ENCODE peak calls at places on chromosome 3, in seven cellular contexts. Q is mammary epithelial cell, Y is endothelial cell of umbilical vein, E is cardiac muscle cell, K is stomach, A is suprapubic skin, P is B cell. U is an unnamed sample.

GRCh38 chr3:133885241-133885711 is 10.4 kb downstream of the RAB6B start:
- DNase-seq in Q (no peak), Y (no peak), E (no peak), K (no peak), A (no peak), P (no peak), U (no peak)

GRCh38 chr3:172142074-172143059 is 103.0 kb downstream of the FNDC3B start:
- DNase-seq in Q (peak), Y (peak), E (peak), K (no peak), A (no peak), P (peak), U (no peak)

GRCh38 chr3:146308682-146309081 is 57.8 kb upstream of the PLSCR4 start:
- DNase-seq in Q (no peak), Y (peak), E (peak), K (no peak), A (no peak), P (no peak), U (no peak)

GRCh38 chr3:146655333-146655996 is 50.3 kb upstream of the PLSCR5 start:
- DNase-seq in Q (no peak), Y (peak), E (no peak), K (no peak), A (no peak), P (no peak), U (no peak)

GRCh38 chr3:11543948-11544387 is 99.7 kb downstream of the VGLL4 start:
- DNase-seq in Q (no peak), Y (no peak), E (no peak), K (no peak), A (no peak), P (no peak), U (no peak)

GRCh38 chr3:132285620-132285945 is 31.6 kb upstream of the ACP3 start:
- DNase-seq in Q (no peak), Y (no peak), E (peak), K (peak), A (no peak), P (no peak), U (no peak)

GRCh38 chr3:157113832-157114505 is 46.0 kb downstream of the CCNL1 start:
- DNase-seq in Q (no peak), Y (no peak), E (no peak), K (no peak), A (no peak), P (no peak), U (no peak)

GRCh38 chr3:43243590-43244587 is 42.5 kb upstream of the SNRK start:
- DNase-seq in Q (no peak), Y (no peak), E (peak), K (no peak), A (no peak), P (no peak), U (no peak)

GRCh38 chr3:183210862-183211341 is 42.2 kb upstream of the B3GNT5 start:
- DNase-seq in Q (no peak), Y (no peak), E (no peak), K (no peak), A (no peak), P (no peak), U (no peak)

GRCh38 chr3:177746259-177747021 is 549.2 kb upstream of the TBL1XR1 start:
- DNase-seq in Q (peak), Y (no peak), E (peak), K (no peak), A (no peak), P (no peak), U (no peak)

GRCh38 chr3:194006-194405 is 2.6 kb upstream of the CHL1 start:
- DNase-seq in Q (no peak), Y (no peak), E (no peak), K (no peak), A (no peak), P (no peak), U (no peak)

GRCh38 chr3:102374863-102375637 is 59.8 kb upstream of the ZPLD1 start:
- DNase-seq in Q (no peak), Y (no peak), E (no peak), K (no peak), A (no peak), P (no peak), U (no peak)

GRCh38 chr3:41482134-41482533 is 282.8 kb downstream of the CTNNB1 start:
- DNase-seq in Q (no peak), Y (no peak), E (no peak), K (no peak), A (no peak), P (no peak), U (no peak)

GRCh38 chr3:160023476-160023875 is 34.8 kb downstream of the IL12A start:
- DNase-seq in Q (no peak), Y (no peak), E (no peak), K (no peak), A (no peak), P (no peak), U (no peak)

DNA sequence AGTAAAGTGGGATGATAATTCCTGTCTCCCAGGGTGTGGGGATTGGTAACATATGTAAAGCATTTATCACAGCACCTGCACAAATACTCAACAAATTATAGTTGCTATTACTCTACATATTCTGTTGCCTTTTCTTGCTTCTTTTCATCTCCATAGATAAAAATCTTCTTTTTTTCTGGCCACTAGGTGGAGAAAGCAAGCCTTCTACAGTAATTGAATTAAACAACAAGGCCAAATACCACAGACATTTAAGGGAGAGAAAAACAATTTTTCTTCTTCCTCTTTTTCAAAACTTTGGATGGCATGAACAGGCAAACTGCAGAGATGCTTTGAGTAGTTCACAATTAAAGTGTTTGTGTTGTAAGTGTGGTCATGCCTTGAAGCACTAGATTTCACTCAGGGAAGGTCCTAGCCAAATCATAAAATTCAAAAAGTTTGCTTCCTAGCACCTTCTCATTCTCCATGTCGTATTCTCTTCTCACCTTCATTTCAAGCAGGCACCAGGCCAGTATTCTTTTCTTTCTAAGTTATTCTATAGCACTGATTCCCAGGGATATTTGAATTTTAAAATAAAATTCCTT is 493.4 kb upstream of the TGFBR2 start:
- DNase-seq in Q (peak), Y (peak), E (peak), K (no peak), A (no peak), P (peak), U (no peak)
- TF ChIP-seq CTCF in Q (peak), Y (peak), E (peak), K (peak), A (peak), P (peak), U (no peak)

GRCh38 chr3:59660852-59661624 is 611.2 kb upstream of the CFAP20DC start:
- DNase-seq in Q (no peak), Y (no peak), E (no peak), K (peak), A (no peak), P (no peak), U (no peak)

GRCh38 chr3:59660376-59660775 is 610.6 kb upstream of the CFAP20DC start:
- DNase-seq in Q (peak), Y (no peak), E (no peak), K (peak), A (no peak), P (no peak), U (no peak)

GRCh38 chr3:59659755-59660154 is 609.9 kb upstream of the CFAP20DC start:
- DNase-seq in Q (no peak), Y (no peak), E (no peak), K (no peak), A (no peak), P (no peak), U (no peak)

GRCh38 chr3:59655616-59656015 is 605.8 kb upstream of the CFAP20DC start:
- DNase-seq in Q (no peak), Y (no peak), E (no peak), K (no peak), A (no peak), P (no peak), U (no peak)

GRCh38 chr3:59658236-59658635 is 608.4 kb upstream of the CFAP20DC start:
- DNase-seq in Q (no peak), Y (no peak), E (no peak), K (no peak), A (no peak), P (no peak), U (no peak)
- TF ChIP-seq CTCF in Q (no peak), Y (no peak), E (no peak), K (no peak), A (no peak), P (no peak), U (no peak)

DNA sequence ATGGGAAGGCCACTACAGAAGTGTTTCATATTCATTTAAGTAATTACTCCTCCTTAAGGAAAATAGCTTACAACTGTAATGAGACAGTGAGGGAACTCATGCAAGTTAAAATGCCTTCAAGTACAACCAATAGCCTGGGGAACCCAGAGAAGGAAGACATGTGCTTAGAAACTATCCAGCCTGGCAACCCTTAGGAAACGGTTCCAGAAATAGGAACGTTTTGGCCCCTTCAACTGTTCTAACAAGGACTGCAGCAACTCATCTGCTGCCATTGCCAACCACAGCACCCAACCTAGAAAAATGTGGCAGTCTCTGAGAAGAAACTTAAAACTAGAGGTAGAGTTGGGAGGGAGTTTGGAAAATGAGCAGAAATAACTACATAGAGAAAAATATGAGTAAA is 147.5 kb upstream of the STRIT1 start:
- DNase-seq in Q (no peak), Y (no peak), E (no peak), K (no peak), A (no peak), P (no peak), U (no peak)
- TF ChIP-seq CTCF in Q (no peak), Y (no peak), E (no peak), K (no peak), A (no peak), P (no peak), U (no peak)

GRCh38 chr3:190326930-190327329 is 4.7 kb upstream of the CLDN1 start:
- DNase-seq in Q (no peak), Y (no peak), E (peak), K (no peak), A (no peak), P (no peak), U (no peak)
- TF ChIP-seq CTCF in Q (no peak), Y (no peak), E (peak), K (no peak), A (no peak), P (no peak), U (no peak)

GRCh38 chr3:122982202-122983185 is 45.1 kb downstream of the SEMA5B start:
- DNase-seq in Q (no peak), Y (no peak), E (no peak), K (no peak), A (no peak), P (no peak), U (no peak)
- TF ChIP-seq CTCF in Q (no peak), Y (no peak), E (peak), K (no peak), A (no peak), P (no peak), U (no peak)

GRCh38 chr3:158916111-158916510 is 114.3 kb downstream of the MFSD1 start:
- DNase-seq in Q (no peak), Y (no peak), E (no peak), K (no peak), A (no peak), P (no peak), U (no peak)

GRCh38 chr3:158920375-158920774 is 118.5 kb downstream of the MFSD1 start:
- DNase-seq in Q (peak), Y (no peak), E (no peak), K (no peak), A (no peak), P (no peak), U (no peak)

GRCh38 chr3:158918451-158918850 is 116.6 kb downstream of the MFSD1 start:
- DNase-seq in Q (no peak), Y (no peak), E (no peak), K (no peak), A (no peak), P (no peak), U (no peak)

GRCh38 chr3:158912621-158913020 is 110.8 kb downstream of the MFSD1 start:
- DNase-seq in Q (no peak), Y (no peak), E (no peak), K (no peak), A (no peak), P (no peak), U (no peak)

DNA sequence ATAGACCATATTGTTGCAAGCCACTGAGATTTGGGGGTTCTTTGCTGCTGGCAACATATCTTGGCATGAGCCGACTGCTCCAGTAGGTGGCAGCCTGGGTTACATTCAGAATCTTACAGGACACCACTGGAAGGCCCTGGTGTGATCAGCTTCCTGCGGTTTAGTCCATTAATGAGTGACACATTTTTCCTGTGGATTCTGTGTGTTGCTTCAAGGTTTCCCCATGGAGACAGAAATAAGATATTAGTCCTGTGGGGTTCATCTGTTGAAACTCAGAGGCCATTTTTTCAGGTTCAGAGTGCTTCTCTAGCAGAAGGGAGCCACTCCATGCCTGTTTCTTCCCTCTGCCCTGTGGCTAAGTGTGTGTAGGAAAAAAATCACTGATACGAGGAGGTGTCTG is 116.2 kb downstream of the MFSD1 start:
- DNase-seq in Q (peak), Y (peak), E (peak), K (peak), A (no peak), P (peak), U (no peak)
- TF ChIP-seq CTCF in Q (peak), Y (peak), E (peak), K (peak), A (peak), P (peak), U (no peak)

GRCh38 chr3:65596511-65597224 is 442.1 kb downstream of the MAGI1 start:
- DNase-seq in Q (no peak), Y (no peak), E (no peak), K (no peak), A (no peak), P (no peak), U (no peak)

GRCh38 chr3:65595997-65596300 is 442.8 kb downstream of the MAGI1 start:
- DNase-seq in Q (no peak), Y (no peak), E (no peak), K (no peak), A (no peak), P (no peak), U (no peak)

GRCh38 chr3:65591313-65591712 is 447.4 kb downstream of the MAGI1 start:
- DNase-seq in Q (no peak), Y (no peak), E (no peak), K (no peak), A (no peak), P (no peak), U (no peak)

GRCh38 chr3:65595222-65595996 is 443.3 kb downstream of the MAGI1 start:
- DNase-seq in Q (no peak), Y (no peak), E (no peak), K (no peak), A (no peak), P (no peak), U (no peak)

DNA sequence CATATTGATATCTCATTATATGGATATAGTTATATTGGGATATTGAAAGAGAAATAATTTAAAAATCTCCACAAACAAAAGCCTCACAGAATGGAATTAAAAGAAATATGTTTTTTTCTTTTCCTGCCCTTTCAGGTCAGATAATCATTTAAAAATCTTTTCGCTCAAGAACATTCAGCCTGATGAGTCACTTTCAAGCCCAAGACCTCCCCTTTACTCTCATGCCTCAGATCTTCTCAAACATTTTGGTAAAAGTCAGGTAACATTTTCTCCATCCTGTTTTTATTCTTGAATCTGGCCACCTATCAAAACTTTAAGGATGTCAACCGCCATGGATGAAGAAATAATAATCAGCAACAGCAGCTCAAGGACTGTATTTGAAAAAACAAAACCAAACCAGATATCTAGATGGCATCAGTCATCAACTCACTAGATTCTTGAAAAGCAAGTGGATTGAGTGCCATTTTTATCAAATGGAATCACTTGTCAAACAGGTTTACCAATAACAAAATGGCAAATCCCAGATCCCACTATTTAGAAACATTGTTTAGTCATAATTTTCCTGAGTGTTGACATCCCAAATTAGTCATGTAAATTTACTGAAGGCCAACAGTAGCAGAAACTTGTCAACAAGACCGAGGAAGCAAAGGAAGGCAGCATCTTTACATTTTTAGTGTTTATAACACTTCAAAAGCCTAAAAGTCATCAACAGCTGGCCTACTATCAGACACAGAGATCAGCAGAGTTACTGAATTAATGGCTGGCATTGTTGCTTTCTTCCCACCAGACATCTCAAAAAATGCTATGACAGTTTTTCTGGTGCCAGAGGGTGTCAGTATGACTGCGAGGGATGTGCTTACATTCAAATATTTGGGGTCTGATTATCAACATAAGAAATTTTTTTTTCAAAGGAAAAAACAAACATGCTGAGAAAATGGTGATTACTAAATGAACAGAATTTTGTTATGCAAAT is 444.7 kb downstream of the MAGI1 start:
- DNase-seq in Q (no peak), Y (no peak), E (no peak), K (no peak), A (no peak), P (no peak), U (no peak)
- TF ChIP-seq CTCF in Q (no peak), Y (no peak), E (no peak), K (no peak), A (no peak), P (no peak), U (no peak)

GRCh38 chr3:2356298-2356950 is 257.8 kb downstream of the CNTN4 start:
- DNase-seq in Q (no peak), Y (no peak), E (no peak), K (no peak), A (no peak), P (no peak), U (no peak)

GRCh38 chr3:2352134-2352762 is 253.6 kb downstream of the CNTN4 start:
- DNase-seq in Q (no peak), Y (no peak), E (no peak), K (no peak), A (no peak), P (no peak), U (no peak)

DNA sequence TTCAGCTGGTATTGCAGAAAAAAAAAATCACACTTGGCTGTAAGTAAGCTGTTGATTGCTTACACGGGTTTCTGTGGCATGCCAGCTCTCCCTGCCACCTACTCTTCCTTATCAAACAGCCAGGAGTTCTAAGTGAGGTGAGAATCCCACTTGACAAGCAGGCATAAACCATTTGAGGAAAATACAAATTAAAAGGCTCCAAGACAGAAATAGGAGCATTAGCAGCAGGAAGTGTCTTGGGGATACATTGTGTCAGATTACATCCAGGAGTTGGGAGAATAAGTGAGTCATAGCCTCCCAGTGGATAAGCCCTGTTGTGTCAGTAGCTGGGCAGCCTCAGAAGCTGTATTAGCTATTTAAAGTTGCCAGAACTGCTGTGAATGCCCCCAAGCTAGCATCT is 256.0 kb downstream of the CNTN4 start:
- DNase-seq in Q (no peak), Y (no peak), E (peak), K (no peak), A (no peak), P (no peak), U (no peak)
- TF ChIP-seq CTCF in Q (no peak), Y (no peak), E (no peak), K (no peak), A (no peak), P (no peak), U (no peak)

GRCh38 chr3:34132069-34132677 is 333.7 kb downstream of the PDCD6IP start:
- DNase-seq in Q (no peak), Y (peak), E (peak), K (no peak), A (no peak), P (no peak), U (no peak)
- TF ChIP-seq CTCF in Q (no peak), Y (no peak), E (no peak), K (no peak), A (no peak), P (no peak), U (no peak)

DNA sequence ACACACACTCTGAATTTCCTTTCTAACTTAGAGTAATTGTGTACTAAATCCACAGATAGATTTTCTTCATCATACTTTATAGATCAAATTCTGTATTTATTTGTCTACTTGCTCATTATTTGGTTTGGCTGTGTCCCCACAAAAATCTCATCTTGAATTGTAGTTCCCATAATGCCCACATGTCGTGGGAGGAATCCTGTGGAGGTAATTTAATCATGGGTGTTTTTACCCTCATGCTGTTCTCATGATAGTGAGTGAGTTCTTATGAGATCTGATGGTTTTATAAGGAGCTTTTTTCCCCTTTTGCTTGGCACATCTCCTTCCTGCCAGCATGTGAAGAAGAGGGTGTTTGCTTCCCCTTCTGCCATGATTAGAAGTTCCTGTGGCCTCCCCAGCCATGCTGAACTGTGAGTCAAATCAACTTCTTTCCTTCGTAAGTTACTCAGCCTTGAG is 198.3 kb upstream of the TGFBR2 start:
- DNase-seq in Q (no peak), Y (peak), E (no peak), K (no peak), A (no peak), P (no peak), U (no peak)
- TF ChIP-seq CTCF in Q (peak), Y (no peak), E (no peak), K (no peak), A (no peak), P (no peak), U (no peak)